ENCODE peak calls at places on chromosomes 13 and 19, in nine cellular contexts. T is A549; S is tibial nerve; L is naive thymus-derived CD4-positive, alpha-beta T cell; F is aorta; X is tibial artery; N is PC-9; O is osteoblast; Q is kidney. Y is an unnamed sample.

GRCh38 chr19:47779524-47780214 is 1.2 kb downstream of the SELENOW start:
- DNase-seq in T (no peak), S (peak; percentile 45), L (no peak), F (peak; percentile 77), X (peak; percentile 92), N (no peak), O (peak; percentile 62), Q (no peak), Y (no peak)

GRCh38 chr13:114087430-114087829 is 45.0 kb downstream of the RASA3 start:
- DNase-seq in T (no peak), S (no peak), L (no peak), F (no peak), X (peak; percentile 43), N (no peak), O (peak; percentile 46), Q (peak; percentile 66), Y (no peak)

GRCh38 chr13:91167706-91168459 is 179.6 kb upstream of the MIR17HG start:
- DNase-seq in T (no peak), S (no peak), L (no peak), F (no peak), X (no peak), N (no peak), O (no peak), Q (no peak), Y (no peak)

GRCh38 chr13:110107568-110108347 is 199.2 kb downstream of the COL4A1 start:
- DNase-seq in T (peak; percentile 33), S (peak; percentile 4), L (no peak), F (no peak), X (no peak), N (no peak), O (no peak), Q (no peak), Y (no peak)

GRCh38 chr13:96650301-96650886 is 343.9 kb downstream of the OXGR1 start:
- DNase-seq in T (no peak), S (no peak), L (no peak), F (no peak), X (no peak), N (no peak), O (no peak), Q (no peak), Y (peak; percentile 89)

GRCh38 chr19:45348367-45349125 is 8.0 kb downstream of the KLC3 start:
- DNase-seq in T (no peak), S (no peak), L (no peak), F (no peak), X (no peak), N (no peak), O (peak; percentile 79), Q (no peak), Y (no peak)

GRCh38 chr19:5492813-5493409 is 37.7 kb downstream of the ZNRF4 start:
- DNase-seq in T (no peak), S (no peak), L (no peak), F (no peak), X (no peak), N (no peak), O (peak; percentile 84), Q (no peak), Y (no peak)

GRCh38 chr13:98305670-98306069 is 128.6 kb upstream of the RNF113B start:
- DNase-seq in T (no peak), S (no peak), L (no peak), F (no peak), X (no peak), N (no peak), O (no peak), Q (no peak), Y (no peak)

GRCh38 chr13:27943951-27944350 is 24.2 kb downstream of the PDX1 start:
- DNase-seq in T (no peak), S (no peak), L (no peak), F (no peak), X (no peak), N (no peak), O (no peak), Q (no peak), Y (no peak)

DNA sequence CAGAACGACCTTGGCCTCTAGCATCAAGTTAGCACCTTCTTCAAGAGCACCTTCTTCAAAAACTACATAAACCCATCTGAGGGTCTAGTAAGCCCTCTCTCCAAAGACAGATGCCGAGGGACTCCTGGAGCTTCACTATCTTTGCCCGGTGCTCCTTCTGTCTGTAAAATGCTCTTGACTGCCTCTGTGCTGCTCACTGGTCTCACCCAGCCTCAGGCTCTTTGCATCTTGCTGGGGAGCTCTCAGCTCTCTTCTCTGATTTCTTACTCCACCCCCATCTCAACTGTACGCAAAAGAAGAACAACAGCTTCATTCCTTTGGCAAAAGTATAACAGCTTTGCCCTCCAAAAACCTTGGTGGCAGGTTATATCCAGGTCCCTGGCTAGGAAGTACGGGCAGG is 404.2 kb downstream of the KLF12 start:
- DNase-seq in T (no peak), S (no peak), L (no peak), F (no peak), X (no peak), N (no peak), O (no peak), Q (no peak), Y (no peak)
- H3K4me1 ChIP-seq in T (no peaks in the 10 kb centered on the region), S (no peaks in the 10 kb centered on the region), L (no peaks in the 10 kb centered on the region), F (no peaks in the 10 kb centered on the region), X (no peaks in the 10 kb centered on the region), N (no peaks in the 10 kb centered on the region), O (no peaks in the 10 kb centered on the region), Q (no peaks in the 10 kb centered on the region), Y (peaks cover 6% of the 10 kb centered on the region)

DNA sequence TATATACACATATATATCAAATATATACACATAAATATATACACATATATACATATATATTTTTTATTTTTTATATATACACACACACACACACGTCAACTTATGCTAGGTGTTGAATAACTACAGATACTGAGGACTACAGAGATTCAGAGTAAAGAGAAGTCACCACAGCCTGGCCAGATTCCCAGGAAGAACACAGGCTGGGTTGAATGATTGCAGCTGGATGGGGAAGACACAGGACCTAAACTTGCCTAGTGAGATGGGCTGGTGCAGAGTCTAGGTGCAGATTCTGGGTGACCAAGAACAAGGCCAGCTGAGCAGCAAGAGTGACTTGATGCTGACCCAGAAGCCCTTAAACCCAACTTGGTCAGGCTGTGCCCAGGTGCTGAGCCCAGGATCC is 241.3 kb downstream of the KCTD12 start:
- DNase-seq in T (no peak), S (no peak), L (no peak), F (no peak), X (no peak), N (no peak), O (no peak), Q (no peak), Y (no peak)
- H3K4me1 ChIP-seq in T (no peaks in the 10 kb centered on the region), S (no peaks in the 10 kb centered on the region), L (no peaks in the 10 kb centered on the region), F (peaks cover 5% of the 10 kb centered on the region), X (no peaks in the 10 kb centered on the region), N (no peaks in the 10 kb centered on the region), O (no peaks in the 10 kb centered on the region), Q (no peaks in the 10 kb centered on the region), Y (no peaks in the 10 kb centered on the region)

DNA sequence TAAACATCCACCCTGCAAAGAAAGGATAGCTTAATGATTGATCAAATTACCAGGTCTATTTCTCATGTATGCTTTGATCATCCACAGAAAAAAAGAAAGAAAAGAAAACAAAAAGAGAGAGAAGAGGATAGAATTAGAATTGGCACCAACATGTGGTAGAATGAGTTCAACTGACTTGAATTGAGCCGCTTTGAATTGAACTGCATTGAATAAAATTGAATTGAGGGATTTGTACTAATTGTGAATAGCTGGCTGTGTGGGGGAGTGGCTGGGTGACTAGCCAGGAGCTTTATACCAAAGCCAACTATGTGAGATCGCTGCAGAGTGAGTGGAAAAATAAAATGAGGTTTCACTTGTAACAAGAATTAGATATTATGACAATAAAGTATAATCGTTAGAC is 647.8 kb upstream of the SPRY2 start:
- DNase-seq in T (no peak), S (no peak), L (no peak), F (no peak), X (no peak), N (no peak), O (no peak), Q (no peak), Y (no peak)
- H3K4me1 ChIP-seq in T (no peaks in the 10 kb centered on the region), S (no peaks in the 10 kb centered on the region), L (no peaks in the 10 kb centered on the region), F (no peaks in the 10 kb centered on the region), X (no peaks in the 10 kb centered on the region), N (no peaks in the 10 kb centered on the region), O (no peaks in the 10 kb centered on the region), Q (no peaks in the 10 kb centered on the region), Y (no peaks in the 10 kb centered on the region)

DNA sequence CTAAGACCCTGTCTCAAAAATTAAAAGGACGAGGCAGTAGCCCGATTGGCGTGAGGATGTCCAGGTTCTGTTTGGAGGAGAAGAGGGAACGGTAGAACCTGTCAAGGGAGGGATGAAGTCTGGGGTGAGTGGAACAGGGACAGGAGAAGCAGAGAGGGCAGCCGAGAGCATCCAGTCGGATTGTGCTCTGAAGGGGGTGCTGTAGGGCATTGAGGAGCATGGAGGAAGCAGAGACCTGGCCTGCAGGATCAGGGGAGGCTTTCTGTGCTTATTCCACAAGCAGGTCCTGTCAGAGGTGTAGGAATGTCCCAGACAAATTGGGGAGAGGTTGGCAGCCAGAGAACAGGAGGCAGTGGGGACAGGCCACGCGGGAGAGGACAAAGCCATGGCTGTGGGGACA is 14.1 kb downstream of the AP2A1 start:
- DNase-seq in T (no peak), S (no peak), L (no peak), F (no peak), X (no peak), N (no peak), O (peak; percentile 67), Q (no peak), Y (no peak)
- H3K4me1 ChIP-seq in T (no peaks in the 10 kb centered on the region), S (peaks cover 5% of the 10 kb centered on the region), L (no peaks in the 10 kb centered on the region), F (no peaks in the 10 kb centered on the region), X (no peaks in the 10 kb centered on the region), N (no peaks in the 10 kb centered on the region), O (no peaks in the 10 kb centered on the region), Q (no peaks in the 10 kb centered on the region), Y (no peaks in the 10 kb centered on the region)

GRCh38 chr19:3381701-3382372 is 15.5 kb downstream of the NFIC start:
- DNase-seq in T (no peak), S (no peak), L (no peak), F (no peak), X (no peak), N (no peak), O (no peak), Q (no peak), Y (no peak)
- H3K4me1 ChIP-seq in T (peaks cover 41% of the 10 kb centered on the region), S (peaks cover 35% of the 10 kb centered on the region), L (no peaks in the 10 kb centered on the region), F (peaks cover 1% of the 10 kb centered on the region), X (peaks cover 68% of the 10 kb centered on the region), N (no peaks in the 10 kb centered on the region), O (peaks cover 25% of the 10 kb centered on the region), Q (peaks cover 26% of the 10 kb centered on the region), Y (no peaks in the 10 kb centered on the region)